ENCODE peak calls at places on chromosomes 16 and 17, in six cellular contexts. U is tibial artery, V is heart right ventricle, W is A549, N is HepG2, O is lung. P is an unnamed sample.

GRCh38 chr17:64256913-64257807 is 5.9 kb downstream of the TEX2 start:
- DNase-seq in U (no peak), V (no peak), W (no peak), N (no peak), O (no peak), P (no peak)

GRCh38 chr17:38881600-38882191 is 11.8 kb downstream of the LASP1 start:
- DNase-seq in U (peak; percentile 84), V (peak; percentile 71), W (peak; percentile 58), N (no peak), O (peak; percentile 64), P (peak; percentile 79)

GRCh38 chr16:19115148-19116021 is 1.6 kb downstream of the ITPRIPL2 start:
- DNase-seq in U (peak; percentile 64), V (peak; percentile 39), W (no peak), N (no peak), O (no peak), P (no peak)

GRCh38 chr17:74450925-74451403 is 15.5 kb upstream of the CD300A start:
- DNase-seq in U (no peak), V (no peak), W (no peak), N (no peak), O (no peak), P (no peak)

GRCh38 chr17:41802961-41803682 is 8.6 kb downstream of the P3H4 start:
- DNase-seq in U (no peak), V (no peak), W (no peak), N (no peak), O (no peak), P (no peak)

GRCh38 chr16:70430667-70431536 is 8.0 kb downstream of the ST3GAL2 start:
- DNase-seq in U (no peak), V (peak; percentile 34), W (no peak), N (peak; percentile 48), O (no peak), P (peak; percentile 10)

GRCh38 chr17:65742433-65743312 is 181.2 kb upstream of the AXIN2 start:
- DNase-seq in U (no peak), V (no peak), W (peak; percentile 37), N (peak; percentile 62), O (no peak), P (peak; percentile 84)

GRCh38 chr16:50473375-50473945 is 74.7 kb upstream of the NKD1 start:
- DNase-seq in U (no peak), V (no peak), W (no peak), N (peak; percentile 58), O (no peak), P (no peak)

GRCh38 chr16:23975293-23975692 is 139.5 kb downstream of the PRKCB start:
- DNase-seq in U (no peak), V (no peak), W (no peak), N (no peak), O (no peak), P (no peak)

GRCh38 chr16:23969468-23970297 is 133.9 kb downstream of the PRKCB start:
- DNase-seq in U (no peak), V (no peak), W (no peak), N (no peak), O (no peak), P (no peak)

GRCh38 chr16:23979426-23979825 is 143.6 kb downstream of the PRKCB start:
- DNase-seq in U (no peak), V (no peak), W (no peak), N (no peak), O (no peak), P (no peak)

GRCh38 chr16:23976091-23977001 is 140.6 kb downstream of the PRKCB start:
- DNase-seq in U (no peak), V (no peak), W (no peak), N (no peak), O (no peak), P (no peak)

DNA sequence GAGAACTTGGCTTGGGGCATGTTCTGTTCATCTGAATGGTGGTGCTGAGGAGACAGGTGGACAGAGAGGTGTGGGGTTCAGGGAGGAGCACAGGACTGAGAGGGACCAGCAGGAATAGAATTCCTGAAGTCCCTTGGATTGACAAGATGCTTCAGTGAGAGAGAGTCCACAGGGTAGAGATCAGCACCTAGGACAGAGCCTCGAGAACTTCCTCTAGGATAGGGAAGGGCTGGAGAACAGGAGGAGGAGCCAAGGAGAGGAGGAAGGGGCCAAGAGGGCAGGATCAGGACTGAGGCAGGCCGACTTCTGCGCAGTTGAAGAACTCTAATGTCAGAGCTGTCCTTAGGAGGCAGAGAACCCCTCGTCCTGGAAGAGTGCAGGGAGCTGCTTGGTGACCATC is 138.4 kb downstream of the PRKCB start:
- DNase-seq in U (no peak), V (no peak), W (peak; percentile 4), N (no peak), O (no peak), P (no peak)
- H3K4me3 ChIP-seq in U (no peak overlapping the region), V (no peak overlapping the region), W (no peak overlapping the region), N (no peak overlapping the region), O (no peak overlapping the region), P (no peak overlapping the region)

GRCh38 chr17:78147315-78147998 is 1.3 kb downstream of the C17orf99 start:
- DNase-seq in U (no peak), V (no peak), W (no peak), N (no peak), O (peak; percentile 76), P (no peak)
- H3K4me1 ChIP-seq in U (peaks cover 17% of the 10 kb centered on the region), V (peaks cover 39% of the 10 kb centered on the region), W (peaks cover 53% of the 10 kb centered on the region), N (peaks cover 88% of the 10 kb centered on the region), O (peaks cover 10% of the 10 kb centered on the region), P (peaks cover 8% of the 10 kb centered on the region)

DNA sequence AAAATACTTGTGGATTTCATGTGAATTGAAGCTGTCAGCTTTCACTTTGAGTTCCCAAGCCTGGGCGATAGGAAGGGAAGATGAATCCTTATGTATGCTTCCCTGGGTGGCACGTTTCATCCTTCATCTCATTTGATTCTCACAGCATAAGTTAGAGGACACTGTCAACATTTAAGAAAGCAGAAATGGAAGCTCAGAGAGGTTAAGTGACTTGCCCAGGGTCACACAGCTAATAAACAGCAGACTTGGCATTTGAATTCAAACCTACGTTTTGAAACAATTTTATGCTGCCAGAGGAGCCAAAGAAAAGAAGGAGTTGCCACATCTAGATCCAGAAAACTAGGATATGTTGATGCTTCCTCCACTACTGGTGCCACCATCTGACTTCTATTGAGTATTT is 108.3 kb upstream of the GPR139 start:
- DNase-seq in U (no peak), V (no peak), W (no peak), N (no peak), O (no peak), P (no peak)
- H3K4me3 ChIP-seq in U (no peak overlapping the region), V (no peak overlapping the region), W (no peak overlapping the region), N (no peak overlapping the region), O (no peak overlapping the region), P (no peak overlapping the region)

GRCh38 chr17:45128989-45129388 is 3.3 kb downstream of the PLCD3 start:
- DNase-seq in U (no peak), V (no peak), W (no peak), N (no peak), O (no peak), P (no peak)
- H3K4me1 ChIP-seq in U (peaks cover 59% of the 10 kb centered on the region), V (peaks cover 72% of the 10 kb centered on the region), W (peaks cover 71% of the 10 kb centered on the region), N (peaks cover 75% of the 10 kb centered on the region), O (peaks cover 25% of the 10 kb centered on the region), P (peaks cover 56% of the 10 kb centered on the region)

GRCh38 chr17:61129876-61130275 is 269.8 kb upstream of the TBX2 start:
- DNase-seq in U (no peak), V (no peak), W (no peak), N (no peak), O (no peak), P (no peak)

GRCh38 chr17:61127960-61128359 is 271.7 kb upstream of the TBX2 start:
- DNase-seq in U (no peak), V (no peak), W (no peak), N (no peak), O (no peak), P (no peak)

GRCh38 chr17:61128671-61129115 is 270.9 kb upstream of the TBX2 start:
- DNase-seq in U (no peak), V (no peak), W (no peak), N (no peak), O (no peak), P (no peak)

GRCh38 chr17:61130320-61130719 is 269.3 kb upstream of the TBX2 start:
- DNase-seq in U (no peak), V (no peak), W (no peak), N (no peak), O (no peak), P (no peak)

DNA sequence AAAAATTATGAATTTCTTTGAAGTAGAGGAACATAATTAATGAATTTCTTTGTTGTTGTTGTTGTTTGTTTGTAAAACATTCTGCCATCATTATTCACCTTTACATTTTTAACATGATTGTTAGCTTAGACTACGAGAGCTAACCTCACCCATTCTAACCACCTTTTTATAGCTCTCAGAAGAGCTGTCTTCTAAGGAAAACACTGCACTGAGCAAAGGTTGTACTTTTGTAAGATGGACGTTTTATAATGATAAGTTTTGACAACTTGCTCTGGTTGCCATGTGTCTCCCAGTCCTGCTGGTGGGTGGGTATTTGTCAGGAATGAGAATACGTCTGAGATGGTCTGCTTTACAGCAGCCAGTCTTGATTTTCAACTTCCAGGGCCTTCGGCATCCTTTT is 270.4 kb upstream of the TBX2 start:
- DNase-seq in U (no peak), V (no peak), W (no peak), N (no peak), O (no peak), P (no peak)
- H3K4me3 ChIP-seq in U (no peak overlapping the region), V (no peak overlapping the region), W (no peak overlapping the region), N (no peak overlapping the region), O (no peak overlapping the region), P (no peak overlapping the region)

DNA sequence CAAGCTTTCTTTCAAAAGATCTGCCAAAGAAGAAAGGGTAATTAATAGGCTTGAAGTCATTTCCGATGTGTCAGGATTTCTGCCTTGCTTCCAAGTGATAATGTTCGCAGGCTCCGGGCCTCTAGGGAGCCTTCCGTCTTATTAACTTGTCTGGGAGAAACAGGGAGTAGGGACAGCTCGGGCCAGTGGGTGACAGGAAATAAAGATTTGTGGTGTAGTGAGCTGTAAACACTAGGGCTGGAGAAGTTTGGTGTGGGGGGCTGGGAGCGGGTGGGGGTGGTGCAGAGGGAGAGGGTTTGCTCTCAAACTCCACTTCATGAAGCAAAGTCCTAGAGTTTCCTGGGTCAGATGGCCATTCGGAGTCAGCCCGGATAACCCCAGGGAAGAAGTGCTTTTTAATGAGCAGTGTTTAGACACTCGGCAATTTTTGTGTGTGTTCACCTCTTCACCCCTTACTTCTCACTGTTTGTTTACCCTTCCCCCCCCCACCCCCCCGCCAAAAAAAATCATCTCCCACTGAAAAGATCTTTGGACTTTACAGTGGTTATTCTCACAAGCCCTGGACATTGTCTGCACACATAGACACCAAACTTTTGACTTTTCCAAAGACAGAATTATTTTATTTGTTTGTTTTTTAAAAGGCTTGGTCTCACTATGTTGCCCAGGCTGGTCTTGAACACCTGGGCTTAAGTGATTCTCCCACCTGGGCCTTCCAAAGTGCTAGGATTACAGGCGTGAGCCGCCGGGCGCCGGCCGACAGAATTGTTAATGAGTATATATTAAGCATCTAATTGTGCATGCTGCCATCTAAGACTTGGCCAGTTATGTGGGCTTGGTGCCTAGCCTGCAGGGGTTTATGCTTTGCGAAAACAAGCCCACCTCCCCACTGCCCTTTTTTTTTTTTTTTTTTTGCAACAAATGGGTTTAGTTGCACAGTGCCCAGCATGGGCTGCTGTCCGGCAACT is 196.4 kb downstream of the CCDC182 start:
- DNase-seq in U (no peak), V (peak; percentile 52), W (no peak), N (peak; percentile 81), O (no peak), P (peak; percentile 62)
- H3K4me1 ChIP-seq in U (no peaks in the 10 kb centered on the region), V (peaks cover 38% of the 10 kb centered on the region), W (peaks cover 38% of the 10 kb centered on the region), N (peaks cover 96% of the 10 kb centered on the region), O (peaks cover 2% of the 10 kb centered on the region), P (peaks cover 33% of the 10 kb centered on the region)

DNA sequence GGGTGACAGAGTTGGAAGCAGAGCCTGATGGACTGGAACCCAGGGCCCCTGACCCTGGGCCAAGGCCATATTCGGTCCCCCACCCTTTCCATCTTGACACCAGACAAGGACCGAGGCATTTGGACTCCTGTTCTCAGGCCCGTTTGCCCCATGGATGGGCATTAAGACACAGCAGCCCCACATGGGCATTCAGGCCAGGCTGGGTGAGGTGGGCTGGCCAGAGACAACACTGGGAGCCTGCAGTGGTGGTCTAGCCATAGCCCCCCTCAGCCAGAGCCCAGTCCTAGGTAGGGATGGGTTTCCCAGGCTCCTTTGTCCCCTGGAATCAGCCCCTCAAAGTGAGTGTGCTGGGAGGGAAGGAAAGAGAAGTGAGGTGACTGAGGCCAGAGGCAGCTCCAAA is 1.6 kb downstream of the PDK2 start:
- DNase-seq in U (no peak), V (no peak), W (no peak), N (no peak), O (no peak), P (no peak)
- H3K4me3 ChIP-seq in U (peak overlapping the region; percentile 77), V (peak overlapping the region; percentile 85), W (no peak overlapping the region), N (no peak overlapping the region), O (no peak overlapping the region), P (no peak overlapping the region)

P was measured in SJSA1.